ENCODE peak calls at places on chromosomes 3 and 15, in five cellular contexts. One of them, this sample, is unnamed.

GRCh38 chr15:57256941-57257340 is 119.4 kb upstream of the CGNL1 start:
- DNase-seq in SJSA1: no peak
- DNase-seq in HAP-1: peak
- DNase-seq in NT2/D1: no peak
- DNase-seq in adrenal gland: no peak
- DNase-seq in this sample: no peak

GRCh38 chr3:53180305-53181023 is 19.5 kb downstream of the PRKCD start:
- DNase-seq in SJSA1: no peak
- DNase-seq in HAP-1: no peak
- DNase-seq in NT2/D1: no peak
- DNase-seq in adrenal gland: no peak
- DNase-seq in this sample: no peak

GRCh38 chr3:107522510-107523360 is at the start of gene BBX:
- DNase-seq in SJSA1: peak
- DNase-seq in HAP-1: peak
- DNase-seq in NT2/D1: peak
- DNase-seq in adrenal gland: peak
- DNase-seq in this sample: peak

GRCh38 chr3:7915356-7915755 is 586.3 kb upstream of the LMCD1 start:
- DNase-seq in SJSA1: no peak
- DNase-seq in HAP-1: no peak
- DNase-seq in NT2/D1: no peak
- DNase-seq in adrenal gland: no peak
- DNase-seq in this sample: no peak

GRCh38 chr3:38657369-38657768 is 7.9 kb upstream of the SCN5A start:
- DNase-seq in SJSA1: no peak
- DNase-seq in HAP-1: no peak
- DNase-seq in NT2/D1: no peak
- DNase-seq in adrenal gland: no peak
- DNase-seq in this sample: no peak

GRCh38 chr3:81445712-81446111 is 315.7 kb downstream of the GBE1 start:
- DNase-seq in SJSA1: no peak
- DNase-seq in HAP-1: no peak
- DNase-seq in NT2/D1: no peak
- DNase-seq in adrenal gland: no peak
- DNase-seq in this sample: no peak

GRCh38 chr3:188914556-188914955 is 257.2 kb upstream of the TPRG1 start:
- DNase-seq in SJSA1: no peak
- DNase-seq in HAP-1: no peak
- DNase-seq in NT2/D1: no peak
- DNase-seq in adrenal gland: peak
- DNase-seq in this sample: no peak

GRCh38 chr15:63948971-63949370 is 97.3 kb downstream of the DAPK2 start:
- DNase-seq in SJSA1: no peak
- DNase-seq in HAP-1: no peak
- DNase-seq in NT2/D1: no peak
- DNase-seq in adrenal gland: no peak
- DNase-seq in this sample: no peak

GRCh38 chr3:32219537-32219936 is 18.9 kb upstream of the CMTM8 start:
- DNase-seq in SJSA1: no peak
- DNase-seq in HAP-1: no peak
- DNase-seq in NT2/D1: no peak
- DNase-seq in adrenal gland: no peak
- DNase-seq in this sample: no peak

GRCh38 chr15:71461748-71462147 is 346.5 kb downstream of the THSD4 start:
- DNase-seq in SJSA1: no peak
- DNase-seq in HAP-1: no peak
- DNase-seq in NT2/D1: no peak
- DNase-seq in adrenal gland: no peak
- DNase-seq in this sample: no peak

GRCh38 chr15:101193063-101193712 is 58.7 kb downstream of the CHSY1 start:
- DNase-seq in SJSA1: no peak
- DNase-seq in HAP-1: no peak
- DNase-seq in NT2/D1: no peak
- DNase-seq in adrenal gland: no peak
- DNase-seq in this sample: no peak

GRCh38 chr3:65425880-65426279 is 612.8 kb downstream of the MAGI1 start:
- DNase-seq in SJSA1: no peak
- DNase-seq in HAP-1: peak
- DNase-seq in NT2/D1: no peak
- DNase-seq in adrenal gland: no peak
- DNase-seq in this sample: no peak

GRCh38 chr15:65863106-65863505 is 6.2 kb upstream of the RAB11A start:
- DNase-seq in SJSA1: no peak
- DNase-seq in HAP-1: no peak
- DNase-seq in NT2/D1: no peak
- DNase-seq in adrenal gland: no peak
- DNase-seq in this sample: no peak

GRCh38 chr3:195701042-195701910 is 19.5 kb upstream of the MUC20 start:
- DNase-seq in SJSA1: no peak
- DNase-seq in HAP-1: no peak
- DNase-seq in NT2/D1: no peak
- DNase-seq in adrenal gland: no peak
- DNase-seq in this sample: no peak

GRCh38 chr3:71358243-71358642 is 225.3 kb downstream of the FOXP1 start:
- DNase-seq in SJSA1: no peak
- DNase-seq in HAP-1: no peak
- DNase-seq in NT2/D1: no peak
- DNase-seq in adrenal gland: no peak
- DNase-seq in this sample: no peak

GRCh38 chr15:99976811-99977271 is 243.6 kb upstream of the LYSMD4 start:
- DNase-seq in SJSA1: no peak
- DNase-seq in HAP-1: no peak
- DNase-seq in NT2/D1: no peak
- DNase-seq in adrenal gland: no peak
- DNase-seq in this sample: no peak

GRCh38 chr3:172711457-172711800 is 562 bp upstream of the NCEH1 start:
- DNase-seq in SJSA1: no peak
- DNase-seq in HAP-1: no peak
- DNase-seq in NT2/D1: no peak
- DNase-seq in adrenal gland: peak
- DNase-seq in this sample: no peak

GRCh38 chr3:119937229-119937628 is 155.3 kb downstream of the NR1I2 start:
- DNase-seq in SJSA1: no peak
- DNase-seq in HAP-1: no peak
- DNase-seq in NT2/D1: no peak
- DNase-seq in adrenal gland: no peak
- DNase-seq in this sample: no peak

GRCh38 chr3:101940521-101940992 is 91.2 kb downstream of the NFKBIZ start:
- DNase-seq in SJSA1: peak
- DNase-seq in HAP-1: no peak
- DNase-seq in NT2/D1: peak
- DNase-seq in adrenal gland: no peak
- DNase-seq in this sample: peak

GRCh38 chr15:31238369-31238768 is 88.3 kb upstream of the KLF13 start:
- DNase-seq in SJSA1: no peak
- DNase-seq in HAP-1: no peak
- DNase-seq in NT2/D1: no peak
- DNase-seq in adrenal gland: no peak
- DNase-seq in this sample: no peak

GRCh38 chr15:100728371-100729201 is 126.2 kb downstream of the ASB7 start:
- DNase-seq in SJSA1: no peak
- DNase-seq in HAP-1: no peak
- DNase-seq in NT2/D1: no peak
- DNase-seq in adrenal gland: no peak
- DNase-seq in this sample: no peak

GRCh38 chr3:136733317-136733833 is 18.8 kb downstream of the STAG1 start:
- DNase-seq in SJSA1: no peak
- DNase-seq in HAP-1: no peak
- DNase-seq in NT2/D1: no peak
- DNase-seq in adrenal gland: no peak
- DNase-seq in this sample: no peak

GRCh38 chr3:171377859-171378258 is 82.3 kb downstream of the TNIK start:
- DNase-seq in SJSA1: no peak
- DNase-seq in HAP-1: no peak
- DNase-seq in NT2/D1: no peak
- DNase-seq in adrenal gland: no peak
- DNase-seq in this sample: no peak

GRCh38 chr3:171427771-171428320 is 32.4 kb downstream of the TNIK start:
- DNase-seq in SJSA1: no peak
- DNase-seq in HAP-1: no peak
- DNase-seq in NT2/D1: no peak
- DNase-seq in adrenal gland: no peak
- DNase-seq in this sample: no peak

GRCh38 chr15:94370197-94370987 is 139.0 kb downstream of the MCTP2 start:
- DNase-seq in SJSA1: no peak
- DNase-seq in HAP-1: no peak
- DNase-seq in NT2/D1: no peak
- DNase-seq in adrenal gland: no peak
- DNase-seq in this sample: no peak

GRCh38 chr3:118641608-118642007 is 393.0 kb downstream of the IGSF11 start:
- DNase-seq in SJSA1: no peak
- DNase-seq in HAP-1: peak
- DNase-seq in NT2/D1: peak
- DNase-seq in adrenal gland: no peak
- DNase-seq in this sample: no peak

GRCh38 chr3:143975549-143976152 is 4.0 kb downstream of the DIPK2A start:
- DNase-seq in SJSA1: no peak
- DNase-seq in HAP-1: no peak
- DNase-seq in NT2/D1: no peak
- DNase-seq in adrenal gland: peak
- DNase-seq in this sample: peak

GRCh38 chr15:99057697-99058420 is 47.0 kb upstream of the SYNM start:
- DNase-seq in SJSA1: no peak
- DNase-seq in HAP-1: no peak
- DNase-seq in NT2/D1: no peak
- DNase-seq in adrenal gland: no peak
- DNase-seq in this sample: no peak

GRCh38 chr3:123289336-123290106 is 87.8 kb downstream of the SEC22A start:
- DNase-seq in SJSA1: no peak
- DNase-seq in HAP-1: no peak
- DNase-seq in NT2/D1: no peak
- DNase-seq in adrenal gland: peak
- DNase-seq in this sample: no peak

GRCh38 chr3:60161334-60161733 is 1089.9 kb downstream of the FHIT start:
- DNase-seq in SJSA1: no peak
- DNase-seq in HAP-1: no peak
- DNase-seq in NT2/D1: no peak
- DNase-seq in adrenal gland: peak
- DNase-seq in this sample: no peak

GRCh38 chr15:78149805-78150751 is 916 bp downstream of the IDH3A start:
- DNase-seq in SJSA1: no peak
- DNase-seq in HAP-1: peak
- DNase-seq in NT2/D1: no peak
- DNase-seq in adrenal gland: no peak
- DNase-seq in this sample: no peak

GRCh38 chr15:33580526-33580925 is 269.8 kb downstream of the RYR3 start:
- DNase-seq in SJSA1: no peak
- DNase-seq in HAP-1: no peak
- DNase-seq in NT2/D1: no peak
- DNase-seq in adrenal gland: no peak
- DNase-seq in this sample: no peak

GRCh38 chr3:81931852-81932251 is 170.4 kb upstream of the GBE1 start:
- DNase-seq in SJSA1: no peak
- DNase-seq in HAP-1: no peak
- DNase-seq in NT2/D1: no peak
- DNase-seq in adrenal gland: no peak
- DNase-seq in this sample: no peak

GRCh38 chr3:16923112-16923511 is 38.4 kb downstream of the PLCL2 start:
- DNase-seq in SJSA1: no peak
- DNase-seq in HAP-1: no peak
- DNase-seq in NT2/D1: no peak
- DNase-seq in adrenal gland: no peak
- DNase-seq in this sample: no peak

GRCh38 chr3:125367403-125368230 is 7.5 kb downstream of the ZNF148 start:
- DNase-seq in SJSA1: no peak
- DNase-seq in HAP-1: no peak
- DNase-seq in NT2/D1: no peak
- DNase-seq in adrenal gland: no peak
- DNase-seq in this sample: no peak

GRCh38 chr15:69627548-69628158 is 175.0 kb downstream of the RPLP1 start:
- DNase-seq in SJSA1: no peak
- DNase-seq in HAP-1: no peak
- DNase-seq in NT2/D1: no peak
- DNase-seq in adrenal gland: no peak
- DNase-seq in this sample: no peak

GRCh38 chr15:69629631-69630161 is 177.1 kb downstream of the RPLP1 start:
- DNase-seq in SJSA1: no peak
- DNase-seq in HAP-1: no peak
- DNase-seq in NT2/D1: no peak
- DNase-seq in adrenal gland: no peak
- DNase-seq in this sample: no peak

GRCh38 chr15:69631005-69631404 is 178.4 kb downstream of the RPLP1 start:
- DNase-seq in SJSA1: no peak
- DNase-seq in HAP-1: no peak
- DNase-seq in NT2/D1: no peak
- DNase-seq in adrenal gland: no peak
- DNase-seq in this sample: no peak

GRCh38 chr15:69626095-69627066 is 173.8 kb downstream of the RPLP1 start:
- DNase-seq in SJSA1: no peak
- DNase-seq in HAP-1: peak
- DNase-seq in NT2/D1: no peak
- DNase-seq in adrenal gland: no peak
- DNase-seq in this sample: no peak

GRCh38 chr15:69628256-69629093 is 175.9 kb downstream of the RPLP1 start:
- DNase-seq in SJSA1: no peak
- DNase-seq in HAP-1: no peak
- DNase-seq in NT2/D1: no peak
- DNase-seq in adrenal gland: no peak
- DNase-seq in this sample: no peak
- H3K4me3 ChIP-seq in SJSA1: no peak
- H3K4me3 ChIP-seq in HAP-1: no peak
- H3K4me3 ChIP-seq in NT2/D1: no peak
- H3K4me3 ChIP-seq in adrenal gland: no peak
- H3K4me3 ChIP-seq in this sample: no peak

DNA sequence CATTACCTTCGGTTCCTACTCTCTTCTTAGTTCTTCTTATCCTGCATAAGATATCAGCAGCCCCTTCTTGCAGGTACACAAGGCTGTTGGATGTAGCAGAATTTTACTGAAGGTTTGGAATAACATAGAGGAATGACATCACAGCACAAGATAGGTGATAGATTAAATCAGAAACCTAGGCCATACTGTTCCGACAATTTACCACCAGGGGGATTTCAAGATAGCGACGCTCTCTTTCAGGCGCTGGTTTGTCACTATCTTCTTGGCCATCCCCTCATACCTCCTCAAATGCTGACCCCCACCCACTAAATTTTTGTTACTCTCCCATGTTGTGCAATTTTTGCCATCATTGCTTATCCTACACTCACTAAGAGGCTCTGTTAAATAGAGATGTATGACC is 3.5 kb downstream of the SIDT1 start:
- DNase-seq in SJSA1: no peak
- DNase-seq in HAP-1: no peak
- DNase-seq in NT2/D1: no peak
- DNase-seq in adrenal gland: no peak
- DNase-seq in this sample: no peak
- H3K4me3 ChIP-seq in SJSA1: no peak
- H3K4me3 ChIP-seq in HAP-1: no peak
- H3K4me3 ChIP-seq in NT2/D1: no peak
- H3K4me3 ChIP-seq in adrenal gland: no peak
- H3K4me3 ChIP-seq in this sample: no peak

GRCh38 chr3:190117995-190118394 is 2.7 kb downstream of the P3H2 start:
- DNase-seq in SJSA1: peak
- DNase-seq in HAP-1: no peak
- DNase-seq in NT2/D1: peak
- DNase-seq in adrenal gland: no peak
- DNase-seq in this sample: no peak
- H3K4me3 ChIP-seq in SJSA1: peak
- H3K4me3 ChIP-seq in HAP-1: no peak
- H3K4me3 ChIP-seq in NT2/D1: no peak
- H3K4me3 ChIP-seq in adrenal gland: no peak
- H3K4me3 ChIP-seq in this sample: no peak

GRCh38 chr3:184381261-184382224 is 1.7 kb downstream of the CHRD start:
- DNase-seq in SJSA1: no peak
- DNase-seq in HAP-1: no peak
- DNase-seq in NT2/D1: no peak
- DNase-seq in adrenal gland: peak
- DNase-seq in this sample: no peak
- H3K4me3 ChIP-seq in SJSA1: no peak
- H3K4me3 ChIP-seq in HAP-1: peak
- H3K4me3 ChIP-seq in NT2/D1: peak
- H3K4me3 ChIP-seq in adrenal gland: no peak
- H3K4me3 ChIP-seq in this sample: no peak

This sample was measured in SK-N-MC.